ENCODE peak calls at places on chromosomes 6 and 20, in eight cellular contexts. W, R, P, D, V, U, A and S are unnamed samples.

GRCh38 chr6:99346595-99346994 is 2.9 kb downstream of the FAXC start:
- DNase-seq in R (no peak), A (no peak), P (no peak), D (no peak), U (no peak), V (no peak), W (no peak), S (no peak)

GRCh38 chr6:154543638-154544037 is 33.2 kb upstream of the CNKSR3 start:
- DNase-seq in V (no peak), U (no peak), A (no peak), R (no peak), P (no peak), D (no peak), W (no peak), S (no peak)

GRCh38 chr6:131954775-131955107 is 3.6 kb upstream of the CCN2 start:
- DNase-seq in D (peak), P (peak), V (no peak), A (peak), R (no peak), W (no peak), U (peak), S (no peak)

GRCh38 chr6:14797875-14798593 is 447.8 kb upstream of the JARID2 start:
- DNase-seq in U (no peak), R (no peak), A (no peak), V (no peak), D (no peak), W (no peak), P (no peak), S (no peak)

GRCh38 chr20:24370911-24371695 is 98.3 kb upstream of the SYNDIG1 start:
- DNase-seq in V (no peak), R (no peak), P (no peak), W (no peak), D (no peak), A (no peak), U (no peak), S (no peak)

GRCh38 chr6:167828325-167828956 is 1.7 kb downstream of the AFDN start:
- DNase-seq in V (no peak), D (peak), W (no peak), U (no peak), R (no peak), P (no peak), A (no peak), S (no peak)

GRCh38 chr6:19788684-19789083 is 48.5 kb upstream of the ID4 start:
- DNase-seq in V (no peak), P (no peak), R (no peak), U (no peak), W (no peak), A (no peak), D (no peak), S (no peak)

GRCh38 chr6:10418862-10419748 is 4.2 kb upstream of the TFAP2A start:
- DNase-seq in P (no peak), R (no peak), W (no peak), D (peak), V (peak), A (no peak), U (peak), S (no peak)

GRCh38 chr6:164045082-164045481 is 630.6 kb downstream of the QKI start:
- DNase-seq in A (no peak), W (no peak), U (no peak), D (no peak), V (no peak), R (no peak), P (no peak), S (no peak)

GRCh38 chr20:57468523-57469417 is 56.2 kb downstream of the CTCFL start:
- DNase-seq in P (no peak), U (no peak), A (no peak), D (no peak), W (peak), R (no peak), V (no peak), S (peak)

GRCh38 chr6:83615025-83615999 is 93.6 kb downstream of the SNAP91 start:
- DNase-seq in W (no peak), D (peak), U (peak), A (peak), P (peak), R (peak), V (no peak), S (no peak)

GRCh38 chr6:117907600-117908245 is 659 bp downstream of the SLC35F1 start:
- DNase-seq in R (no peak), D (no peak), P (no peak), U (peak), V (no peak), W (no peak), A (no peak), S (peak)

GRCh38 chr6:91098006-91098405 is 511.1 kb upstream of the MAP3K7 start:
- DNase-seq in U (no peak), P (no peak), W (no peak), A (no peak), D (no peak), V (no peak), R (no peak), S (no peak)

GRCh38 chr20:39271205-39271604 is 309.1 kb downstream of the DHX35 start:
- DNase-seq in P (no peak), R (no peak), V (no peak), W (no peak), D (no peak), A (no peak), U (peak), S (no peak)

GRCh38 chr6:47292944-47293343 is 16.8 kb downstream of the TNFRSF21 start:
- DNase-seq in A (peak), D (peak), R (no peak), U (no peak), W (no peak), P (no peak), V (no peak), S (no peak)

GRCh38 chr6:69631552-69632346 is 165.1 kb downstream of the LMBRD1 start:
- DNase-seq in U (peak), D (no peak), R (no peak), A (no peak), P (no peak), W (no peak), V (no peak), S (no peak)

GRCh38 chr6:105894556-105894955 is 191.6 kb upstream of the PRDM1 start:
- DNase-seq in U (no peak), V (no peak), P (no peak), D (peak), W (no peak), A (peak), R (no peak), S (no peak)

DNA sequence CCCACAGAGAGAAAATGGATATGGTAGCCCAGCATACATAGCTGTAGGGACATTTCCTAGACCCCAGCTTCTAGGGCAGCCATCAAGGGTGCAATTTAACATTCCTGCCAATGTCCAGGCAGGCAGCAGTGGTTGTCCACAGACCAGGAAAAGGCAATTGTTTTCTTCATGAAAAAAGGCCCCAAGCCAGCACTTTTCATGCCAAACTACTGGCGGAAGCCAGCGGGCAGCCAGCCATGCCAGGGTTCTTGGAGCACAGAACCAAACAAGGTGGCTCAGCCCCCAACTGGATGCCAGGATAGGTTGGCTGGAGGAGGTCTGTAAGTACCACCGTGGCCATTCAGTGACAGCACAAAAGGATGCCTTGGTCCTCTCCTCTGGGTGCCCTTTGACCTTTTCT is 94.6 kb downstream of the BANF2 start:
- DNase-seq in V (no peak), W (peak), U (no peak), R (no peak), A (no peak), D (no peak), P (no peak), S (no peak)
- TF ChIP-seq CTCF in V (no peak), W (peak), U (no peak), R (no peak), A (no peak), D (no peak), P (no peak), S (no peak)

DNA sequence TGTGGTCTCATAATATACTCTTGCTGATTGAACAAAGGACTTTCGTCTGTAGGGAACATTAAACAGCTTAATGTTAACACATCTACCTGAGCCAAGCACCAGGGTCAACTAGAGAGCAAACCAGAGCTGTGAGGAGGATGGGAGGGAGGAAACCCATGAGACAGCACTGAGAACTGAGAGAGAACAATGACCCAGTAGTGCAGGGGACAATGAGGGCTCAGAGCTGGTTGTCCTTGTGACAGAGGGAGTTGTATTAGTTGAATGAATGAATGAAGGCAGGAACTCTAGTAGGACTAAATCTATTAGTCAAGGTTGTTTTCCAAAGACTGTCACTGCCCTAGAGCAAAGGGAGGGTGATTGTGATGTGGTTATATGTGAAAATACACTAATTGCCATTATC is 28.2 kb upstream of the GSTA4 start:
- DNase-seq in P (no peak), A (no peak), U (no peak), W (no peak), R (no peak), V (no peak), D (no peak), S (no peak)
- TF ChIP-seq CTCF in P (no peak), A (no peak), U (no peak), W (no peak), R (no peak), V (no peak), D (no peak), S (no peak)

GRCh38 chr6:108714774-108715414 is 133.3 kb upstream of the ARMC2 start:
- DNase-seq in P (peak), A (peak), W (no peak), V (no peak), R (no peak), U (no peak), D (no peak), S (no peak)
- TF ChIP-seq CTCF in P (no peak), A (no peak), W (no peak), V (no peak), R (peak), U (no peak), D (no peak), S (no peak)

DNA sequence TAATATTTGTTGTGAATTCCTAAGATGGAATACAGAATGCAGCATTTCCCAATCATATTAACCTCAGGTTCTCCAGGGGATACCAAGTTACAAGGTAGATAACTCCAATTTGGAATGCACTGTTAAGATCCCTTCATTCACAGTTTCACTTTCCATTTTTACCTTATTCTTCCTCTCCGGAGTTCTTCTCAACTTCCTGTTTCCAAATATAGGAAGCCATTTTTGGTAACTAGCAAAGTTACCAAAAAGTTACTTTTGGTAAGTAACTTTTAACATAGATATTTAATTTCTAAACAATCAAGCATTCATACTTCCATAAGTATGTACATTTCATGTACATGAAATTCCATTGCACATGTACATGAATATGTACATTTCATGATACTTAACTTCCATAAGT is 63.5 kb upstream of the PHACTR2 start:
- DNase-seq in W (no peak), A (no peak), D (no peak), R (no peak), V (no peak), U (no peak), P (no peak), S (no peak)
- TF ChIP-seq CTCF in W (no peak), A (no peak), D (no peak), R (no peak), V (no peak), U (no peak), P (no peak), S (no peak)